ENCODE peak calls at places on chromosome 1, in eight cellular contexts. One of them, this sample, is unnamed.
A peak's percentile ranks its signal among the peaks of the same experiment; 100 is the strongest.

GRCh38 chr1:104172243-104172681 is 422.6 kb downstream of the AMY1C start:
- DNase-seq in OCI-M1: no peak
- DNase-seq in activated naive CD8-positive, alpha-beta T cell treated with anti-CD3 and anti-CD28 coated beads, Interleukin-2, amount 50 U/mL, for 24 hours: no peak
- DNase-seq in foreskin fibroblast: no peak
- DNase-seq in substantia nigra: no peak
- DNase-seq in right lobe of liver: no peak
- DNase-seq in hepatic stellate cell: no peak
- DNase-seq in neuronal stem cell: no peak
- DNase-seq in this sample: no peak

GRCh38 chr1:2561898-2562895 is 6.0 kb downstream of the TNFRSF14 start:
- DNase-seq in activated naive CD8-positive, alpha-beta T cell treated with anti-CD3 and anti-CD28 coated beads, Interleukin-2, amount 50 U/mL, for 24 hours: peak; percentile 46
- DNase-seq in foreskin fibroblast: no peak
- DNase-seq in substantia nigra: no peak
- DNase-seq in right lobe of liver: no peak
- DNase-seq in neuronal stem cell: no peak
- DNase-seq in OCI-M1: peak; percentile 28
- DNase-seq in hepatic stellate cell: no peak
- DNase-seq in this sample: no peak

GRCh38 chr1:109807822-109808680 is 44.3 kb upstream of the EPS8L3 start:
- DNase-seq in activated naive CD8-positive, alpha-beta T cell treated with anti-CD3 and anti-CD28 coated beads, Interleukin-2, amount 50 U/mL, for 24 hours: no peak
- DNase-seq in hepatic stellate cell: no peak
- DNase-seq in substantia nigra: no peak
- DNase-seq in foreskin fibroblast: peak; percentile 56
- DNase-seq in OCI-M1: no peak
- DNase-seq in right lobe of liver: peak; percentile 33
- DNase-seq in neuronal stem cell: no peak
- DNase-seq in this sample: no peak

GRCh38 chr1:89527750-89528381 is 3.2 kb downstream of the LRRC8B start:
- DNase-seq in activated naive CD8-positive, alpha-beta T cell treated with anti-CD3 and anti-CD28 coated beads, Interleukin-2, amount 50 U/mL, for 24 hours: no peak
- DNase-seq in neuronal stem cell: no peak
- DNase-seq in substantia nigra: no peak
- DNase-seq in right lobe of liver: no peak
- DNase-seq in OCI-M1: no peak
- DNase-seq in hepatic stellate cell: no peak
- DNase-seq in foreskin fibroblast: no peak
- DNase-seq in this sample: no peak

GRCh38 chr1:82371844-82372498 is 571.2 kb downstream of the ADGRL2 start:
- DNase-seq in OCI-M1: no peak
- DNase-seq in hepatic stellate cell: no peak
- DNase-seq in right lobe of liver: no peak
- DNase-seq in activated naive CD8-positive, alpha-beta T cell treated with anti-CD3 and anti-CD28 coated beads, Interleukin-2, amount 50 U/mL, for 24 hours: no peak
- DNase-seq in substantia nigra: no peak
- DNase-seq in foreskin fibroblast: no peak
- DNase-seq in neuronal stem cell: no peak
- DNase-seq in this sample: no peak

GRCh38 chr1:26064591-26064990 is 2.8 kb downstream of the TRIM63 start:
- DNase-seq in OCI-M1: no peak
- DNase-seq in foreskin fibroblast: no peak
- DNase-seq in activated naive CD8-positive, alpha-beta T cell treated with anti-CD3 and anti-CD28 coated beads, Interleukin-2, amount 50 U/mL, for 24 hours: no peak
- DNase-seq in right lobe of liver: no peak
- DNase-seq in substantia nigra: no peak
- DNase-seq in neuronal stem cell: no peak
- DNase-seq in hepatic stellate cell: no peak
- DNase-seq in this sample: no peak

GRCh38 chr1:48493970-48494769 is 22.2 kb upstream of the SPATA6 start:
- DNase-seq in neuronal stem cell: no peak
- DNase-seq in OCI-M1: no peak
- DNase-seq in foreskin fibroblast: peak; percentile 95
- DNase-seq in activated naive CD8-positive, alpha-beta T cell treated with anti-CD3 and anti-CD28 coated beads, Interleukin-2, amount 50 U/mL, for 24 hours: no peak
- DNase-seq in right lobe of liver: no peak
- DNase-seq in hepatic stellate cell: peak; percentile 54
- DNase-seq in substantia nigra: peak; percentile 19
- DNase-seq in this sample: no peak

GRCh38 chr1:24795236-24795635 is 50.0 kb downstream of the CLIC4 start:
- DNase-seq in OCI-M1: no peak
- DNase-seq in right lobe of liver: no peak
- DNase-seq in neuronal stem cell: no peak
- DNase-seq in substantia nigra: no peak
- DNase-seq in activated naive CD8-positive, alpha-beta T cell treated with anti-CD3 and anti-CD28 coated beads, Interleukin-2, amount 50 U/mL, for 24 hours: no peak
- DNase-seq in foreskin fibroblast: peak; percentile 31
- DNase-seq in hepatic stellate cell: no peak
- DNase-seq in this sample: no peak

GRCh38 chr1:85148524-85149250 is 52.1 kb downstream of the SYDE2 start:
- DNase-seq in right lobe of liver: no peak
- DNase-seq in neuronal stem cell: no peak
- DNase-seq in substantia nigra: no peak
- DNase-seq in OCI-M1: no peak
- DNase-seq in activated naive CD8-positive, alpha-beta T cell treated with anti-CD3 and anti-CD28 coated beads, Interleukin-2, amount 50 U/mL, for 24 hours: peak; percentile 22
- DNase-seq in hepatic stellate cell: no peak
- DNase-seq in foreskin fibroblast: peak; percentile 82
- DNase-seq in this sample: no peak

GRCh38 chr1:211082824-211083223 is 51.1 kb downstream of the KCNH1 start:
- DNase-seq in foreskin fibroblast: no peak
- DNase-seq in hepatic stellate cell: no peak
- DNase-seq in activated naive CD8-positive, alpha-beta T cell treated with anti-CD3 and anti-CD28 coated beads, Interleukin-2, amount 50 U/mL, for 24 hours: no peak
- DNase-seq in neuronal stem cell: no peak
- DNase-seq in substantia nigra: no peak
- DNase-seq in right lobe of liver: no peak
- DNase-seq in OCI-M1: peak; percentile 42
- DNase-seq in this sample: no peak

GRCh38 chr1:93426183-93426582 is 21.7 kb upstream of the FNBP1L start:
- DNase-seq in activated naive CD8-positive, alpha-beta T cell treated with anti-CD3 and anti-CD28 coated beads, Interleukin-2, amount 50 U/mL, for 24 hours: no peak
- DNase-seq in OCI-M1: no peak
- DNase-seq in right lobe of liver: no peak
- DNase-seq in foreskin fibroblast: no peak
- DNase-seq in hepatic stellate cell: no peak
- DNase-seq in substantia nigra: no peak
- DNase-seq in neuronal stem cell: no peak
- DNase-seq in this sample: no peak

GRCh38 chr1:101060992-101061391 is 35.4 kb upstream of the DPH5 start:
- DNase-seq in right lobe of liver: no peak
- DNase-seq in OCI-M1: no peak
- DNase-seq in hepatic stellate cell: no peak
- DNase-seq in foreskin fibroblast: no peak
- DNase-seq in neuronal stem cell: no peak
- DNase-seq in activated naive CD8-positive, alpha-beta T cell treated with anti-CD3 and anti-CD28 coated beads, Interleukin-2, amount 50 U/mL, for 24 hours: no peak
- DNase-seq in substantia nigra: no peak
- DNase-seq in this sample: no peak

GRCh38 chr1:9473032-9473792 is 66.1 kb upstream of the SLC25A33 start:
- DNase-seq in OCI-M1: no peak
- DNase-seq in hepatic stellate cell: peak; percentile 98
- DNase-seq in activated naive CD8-positive, alpha-beta T cell treated with anti-CD3 and anti-CD28 coated beads, Interleukin-2, amount 50 U/mL, for 24 hours: no peak
- DNase-seq in right lobe of liver: no peak
- DNase-seq in foreskin fibroblast: peak; percentile 97
- DNase-seq in substantia nigra: no peak
- DNase-seq in neuronal stem cell: no peak
- DNase-seq in this sample: peak; percentile 99

GRCh38 chr1:86972262-86972661 is 57.8 kb downstream of the HS2ST1 start:
- DNase-seq in OCI-M1: no peak
- DNase-seq in activated naive CD8-positive, alpha-beta T cell treated with anti-CD3 and anti-CD28 coated beads, Interleukin-2, amount 50 U/mL, for 24 hours: no peak
- DNase-seq in hepatic stellate cell: no peak
- DNase-seq in neuronal stem cell: no peak
- DNase-seq in foreskin fibroblast: no peak
- DNase-seq in substantia nigra: no peak
- DNase-seq in right lobe of liver: peak; percentile 72
- DNase-seq in this sample: no peak

GRCh38 chr1:76784502-76784901 is 82.8 kb upstream of the ST6GALNAC5 start:
- DNase-seq in right lobe of liver: no peak
- DNase-seq in activated naive CD8-positive, alpha-beta T cell treated with anti-CD3 and anti-CD28 coated beads, Interleukin-2, amount 50 U/mL, for 24 hours: no peak
- DNase-seq in substantia nigra: no peak
- DNase-seq in hepatic stellate cell: no peak
- DNase-seq in foreskin fibroblast: no peak
- DNase-seq in OCI-M1: no peak
- DNase-seq in neuronal stem cell: no peak
- DNase-seq in this sample: no peak

GRCh38 chr1:32128479-32128878 is 20.6 kb downstream of the KPNA6 start:
- DNase-seq in substantia nigra: no peak
- DNase-seq in OCI-M1: no peak
- DNase-seq in hepatic stellate cell: no peak
- DNase-seq in neuronal stem cell: no peak
- DNase-seq in activated naive CD8-positive, alpha-beta T cell treated with anti-CD3 and anti-CD28 coated beads, Interleukin-2, amount 50 U/mL, for 24 hours: no peak
- DNase-seq in foreskin fibroblast: no peak
- DNase-seq in right lobe of liver: no peak
- DNase-seq in this sample: no peak

GRCh38 chr1:219542828-219543518 is 69.9 kb downstream of the ZC3H11B start:
- DNase-seq in OCI-M1: no peak
- DNase-seq in right lobe of liver: no peak
- DNase-seq in substantia nigra: no peak
- DNase-seq in neuronal stem cell: no peak
- DNase-seq in activated naive CD8-positive, alpha-beta T cell treated with anti-CD3 and anti-CD28 coated beads, Interleukin-2, amount 50 U/mL, for 24 hours: no peak
- DNase-seq in hepatic stellate cell: no peak
- DNase-seq in foreskin fibroblast: peak; percentile 70
- DNase-seq in this sample: no peak

GRCh38 chr1:27686223-27686990 is 14.4 kb upstream of the IFI6 start:
- DNase-seq in activated naive CD8-positive, alpha-beta T cell treated with anti-CD3 and anti-CD28 coated beads, Interleukin-2, amount 50 U/mL, for 24 hours: no peak
- DNase-seq in right lobe of liver: no peak
- DNase-seq in substantia nigra: no peak
- DNase-seq in neuronal stem cell: no peak
- DNase-seq in foreskin fibroblast: no peak
- DNase-seq in OCI-M1: no peak
- DNase-seq in hepatic stellate cell: no peak
- DNase-seq in this sample: peak; percentile 91

GRCh38 chr1:154846921-154847442 is 23.1 kb downstream of the KCNN3 start:
- DNase-seq in neuronal stem cell: no peak
- DNase-seq in activated naive CD8-positive, alpha-beta T cell treated with anti-CD3 and anti-CD28 coated beads, Interleukin-2, amount 50 U/mL, for 24 hours: no peak
- DNase-seq in hepatic stellate cell: no peak
- DNase-seq in foreskin fibroblast: no peak
- DNase-seq in substantia nigra: peak; percentile 24
- DNase-seq in right lobe of liver: no peak
- DNase-seq in OCI-M1: no peak
- DNase-seq in this sample: no peak

GRCh38 chr1:116020668-116021272 is 44.5 kb downstream of the SLC22A15 start:
- DNase-seq in activated naive CD8-positive, alpha-beta T cell treated with anti-CD3 and anti-CD28 coated beads, Interleukin-2, amount 50 U/mL, for 24 hours: peak; percentile 45
- DNase-seq in right lobe of liver: no peak
- DNase-seq in OCI-M1: peak; percentile 69
- DNase-seq in substantia nigra: no peak
- DNase-seq in hepatic stellate cell: peak; percentile 36
- DNase-seq in neuronal stem cell: peak; percentile 42
- DNase-seq in foreskin fibroblast: peak; percentile 65
- DNase-seq in this sample: peak; percentile 9

GRCh38 chr1:205743977-205744376 is 6.0 kb downstream of the NUCKS1 start:
- DNase-seq in activated naive CD8-positive, alpha-beta T cell treated with anti-CD3 and anti-CD28 coated beads, Interleukin-2, amount 50 U/mL, for 24 hours: no peak
- DNase-seq in foreskin fibroblast: no peak
- DNase-seq in OCI-M1: no peak
- DNase-seq in neuronal stem cell: no peak
- DNase-seq in substantia nigra: no peak
- DNase-seq in hepatic stellate cell: no peak
- DNase-seq in right lobe of liver: no peak
- DNase-seq in this sample: no peak

GRCh38 chr1:188237573-188238353 is 1409.0 kb downstream of the PLA2G4A start:
- DNase-seq in OCI-M1: no peak
- DNase-seq in substantia nigra: no peak
- DNase-seq in activated naive CD8-positive, alpha-beta T cell treated with anti-CD3 and anti-CD28 coated beads, Interleukin-2, amount 50 U/mL, for 24 hours: no peak
- DNase-seq in foreskin fibroblast: peak; percentile 12
- DNase-seq in right lobe of liver: no peak
- DNase-seq in hepatic stellate cell: no peak
- DNase-seq in neuronal stem cell: no peak
- DNase-seq in this sample: no peak

GRCh38 chr1:247119600-247120407 is 15.6 kb upstream of the ZNF669 start:
- DNase-seq in activated naive CD8-positive, alpha-beta T cell treated with anti-CD3 and anti-CD28 coated beads, Interleukin-2, amount 50 U/mL, for 24 hours: no peak
- DNase-seq in foreskin fibroblast: no peak
- DNase-seq in substantia nigra: no peak
- DNase-seq in OCI-M1: no peak
- DNase-seq in right lobe of liver: no peak
- DNase-seq in hepatic stellate cell: no peak
- DNase-seq in neuronal stem cell: no peak
- DNase-seq in this sample: no peak

GRCh38 chr1:230744382-230744781 is 2.8 kb upstream of the CAPN9 start:
- DNase-seq in substantia nigra: no peak
- DNase-seq in hepatic stellate cell: no peak
- DNase-seq in neuronal stem cell: no peak
- DNase-seq in foreskin fibroblast: peak; percentile 29
- DNase-seq in activated naive CD8-positive, alpha-beta T cell treated with anti-CD3 and anti-CD28 coated beads, Interleukin-2, amount 50 U/mL, for 24 hours: no peak
- DNase-seq in OCI-M1: no peak
- DNase-seq in right lobe of liver: no peak
- DNase-seq in this sample: no peak

GRCh38 chr1:157154940-157155514 is 16.8 kb upstream of the ETV3 start:
- DNase-seq in foreskin fibroblast: peak; percentile 42
- DNase-seq in neuronal stem cell: no peak
- DNase-seq in hepatic stellate cell: no peak
- DNase-seq in right lobe of liver: peak; percentile 84
- DNase-seq in OCI-M1: peak; percentile 82
- DNase-seq in activated naive CD8-positive, alpha-beta T cell treated with anti-CD3 and anti-CD28 coated beads, Interleukin-2, amount 50 U/mL, for 24 hours: no peak
- DNase-seq in substantia nigra: no peak
- DNase-seq in this sample: no peak

GRCh38 chr1:248737457-248737856 is 18.1 kb downstream of the LYPD8 start:
- DNase-seq in hepatic stellate cell: no peak
- DNase-seq in OCI-M1: no peak
- DNase-seq in foreskin fibroblast: no peak
- DNase-seq in substantia nigra: no peak
- DNase-seq in neuronal stem cell: no peak
- DNase-seq in activated naive CD8-positive, alpha-beta T cell treated with anti-CD3 and anti-CD28 coated beads, Interleukin-2, amount 50 U/mL, for 24 hours: no peak
- DNase-seq in right lobe of liver: no peak
- DNase-seq in this sample: no peak